ENCODE peak calls at places on chromosomes 11 and 22, in seven cellular contexts. L is endothelial cell of umbilical vein, W is small intestine, F is lung, S is GM23248, M is AG09309, A is mammary epithelial cell. E is an unnamed sample.

GRCh38 chr11:9700105-9700801 is 36.4 kb downstream of the SWAP70 start:
- DNase-seq in L (peak), W (no peak), F (no peak), S (no peak), M (no peak), A (no peak), E (no peak)

GRCh38 chr11:95445746-95446333 is 214.8 kb upstream of the SESN3 start:
- DNase-seq in L (no peak), W (no peak), F (no peak), S (no peak), M (no peak), A (no peak), E (no peak)

GRCh38 chr11:46352063-46352841 is 5.0 kb downstream of the DGKZ start:
- DNase-seq in L (peak), W (peak), F (no peak), S (peak), M (no peak), A (peak), E (peak)

GRCh38 chr11:115939726-115940421 is 435.7 kb upstream of the CADM1 start:
- DNase-seq in L (no peak), W (peak), F (no peak), S (no peak), M (no peak), A (no peak), E (no peak)

GRCh38 chr11:116169776-116170175 is 603.0 kb downstream of the BUD13 start:
- DNase-seq in L (no peak), W (no peak), F (no peak), S (no peak), M (no peak), A (no peak), E (no peak)

GRCh38 chr11:65429724-65430405 is 7.3 kb downstream of the NEAT1 start:
- DNase-seq in L (peak), W (peak), F (peak), S (peak), M (peak), A (peak), E (peak)

GRCh38 chr11:7551571-7551970 is 37.8 kb downstream of the PPFIBP2 start:
- DNase-seq in L (no peak), W (no peak), F (no peak), S (peak), M (peak), A (peak), E (peak)

GRCh38 chr11:59040607-59041006 is 45.5 kb upstream of the GLYATL1B start:
- DNase-seq in L (no peak), W (no peak), F (no peak), S (no peak), M (no peak), A (no peak), E (no peak)

GRCh38 chr22:49765951-49766350 is 61.7 kb downstream of the BRD1 start:
- DNase-seq in L (no peak), W (no peak), F (no peak), S (no peak), M (no peak), A (no peak), E (no peak)

GRCh38 chr22:32721328-32722180 is 80.0 kb upstream of the TIMP3 start:
- DNase-seq in L (no peak), W (no peak), F (no peak), S (no peak), M (no peak), A (no peak), E (peak)

GRCh38 chr11:77231800-77232199 is 69.7 kb downstream of the GDPD4 start:
- DNase-seq in L (no peak), W (no peak), F (no peak), S (no peak), M (no peak), A (no peak), E (no peak)

GRCh38 chr22:31585161-31585859 is 76.7 kb downstream of the PISD start:
- DNase-seq in L (no peak), W (no peak), F (no peak), S (peak), M (peak), A (no peak), E (no peak)

GRCh38 chr11:68643576-68643975 is 40.8 kb upstream of the GAL start:
- DNase-seq in L (no peak), W (no peak), F (no peak), S (peak), M (no peak), A (no peak), E (peak)

GRCh38 chr22:24094966-24095365 is 83.9 kb downstream of the CABIN1 start:
- DNase-seq in L (no peak), W (no peak), F (no peak), S (no peak), M (no peak), A (no peak), E (no peak)

GRCh38 chr11:32420937-32421532 is 14.3 kb downstream of the WT1 start:
- DNase-seq in L (no peak), W (no peak), F (no peak), S (no peak), M (no peak), A (peak), E (no peak)

GRCh38 chr11:119065369-119065768 is 2.2 kb upstream of the VPS11 start:
- DNase-seq in L (peak), W (peak), F (no peak), S (peak), M (no peak), A (no peak), E (peak)

GRCh38 chr22:29587938-29588699 is 7.2 kb upstream of the NIPSNAP1 start:
- DNase-seq in L (peak), W (no peak), F (no peak), S (peak), M (peak), A (peak), E (peak)

GRCh38 chr11:62595124-62595523 is 3.8 kb upstream of the TUT1 start:
- DNase-seq in L (no peak), W (no peak), F (no peak), S (no peak), M (no peak), A (no peak), E (no peak)

GRCh38 chr11:64306876-64307622 is 1.7 kb downstream of the ESRRA start:
- DNase-seq in L (no peak), W (peak), F (peak), S (peak), M (no peak), A (no peak), E (no peak)

GRCh38 chr11:65357856-65358356 is 3.4 kb downstream of the TIGD3 start:
- DNase-seq in L (no peak), W (peak), F (no peak), S (peak), M (no peak), A (no peak), E (no peak)

GRCh38 chr11:94134651-94135512 is 6.2 kb downstream of the PANX1 start:
- DNase-seq in L (peak), W (peak), F (peak), S (peak), M (no peak), A (peak), E (peak)

GRCh38 chr22:19723165-19723989 is at the start of gene GP1BB:
- DNase-seq in L (peak), W (peak), F (no peak), S (no peak), M (no peak), A (no peak), E (peak)

GRCh38 chr22:46732513-46732912 is 5.5 kb downstream of the CERK start:
- DNase-seq in L (no peak), W (no peak), F (no peak), S (no peak), M (no peak), A (no peak), E (no peak)

GRCh38 chr22:46736705-46737104 is 1.3 kb downstream of the CERK start:
- DNase-seq in L (no peak), W (no peak), F (no peak), S (no peak), M (no peak), A (no peak), E (no peak)

GRCh38 chr22:46735747-46736608 is 2.1 kb downstream of the CERK start:
- DNase-seq in L (peak), W (no peak), F (no peak), S (peak), M (no peak), A (no peak), E (no peak)

GRCh38 chr22:46737105-46737975 is 712 bp downstream of the CERK start:
- DNase-seq in L (peak), W (no peak), F (no peak), S (peak), M (no peak), A (no peak), E (peak)

DNA sequence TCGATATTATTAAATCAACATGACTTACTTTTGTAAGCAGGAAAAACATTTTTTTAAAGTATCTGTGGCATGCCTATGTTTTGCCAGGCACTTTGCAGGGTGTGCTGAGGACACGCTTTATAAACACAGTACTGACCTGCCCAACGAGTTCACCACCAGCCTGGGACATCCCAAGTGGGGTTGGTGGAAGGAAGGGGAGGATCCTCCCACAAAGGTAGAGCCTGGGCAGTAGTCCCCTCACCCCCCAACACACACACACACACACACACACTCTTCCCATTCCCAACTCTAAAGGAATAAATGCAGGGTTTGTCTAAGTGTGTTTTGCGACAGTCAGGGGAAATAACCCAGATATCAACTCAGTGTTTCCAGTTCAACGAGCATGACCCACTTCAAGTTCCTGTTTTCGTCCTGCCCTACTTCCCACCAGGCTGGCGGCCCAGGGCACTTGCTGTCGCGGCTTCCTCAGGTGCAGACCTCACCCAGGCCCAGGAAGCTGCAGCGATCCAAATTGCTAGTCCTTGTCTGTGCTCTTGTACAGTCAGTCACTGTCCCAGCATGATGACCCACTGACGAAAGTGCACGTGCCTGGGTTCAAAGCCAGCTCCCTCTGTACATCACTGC is 3.1 kb downstream of the CERK start:
- DNase-seq in L (peak), W (no peak), F (peak), S (no peak), M (no peak), A (no peak), E (no peak)
- H3K4me3 ChIP-seq in L (no peak), W (peak), F (no peak), S (no peak), M (no peak), A (no peak), E (no peak)

DNA sequence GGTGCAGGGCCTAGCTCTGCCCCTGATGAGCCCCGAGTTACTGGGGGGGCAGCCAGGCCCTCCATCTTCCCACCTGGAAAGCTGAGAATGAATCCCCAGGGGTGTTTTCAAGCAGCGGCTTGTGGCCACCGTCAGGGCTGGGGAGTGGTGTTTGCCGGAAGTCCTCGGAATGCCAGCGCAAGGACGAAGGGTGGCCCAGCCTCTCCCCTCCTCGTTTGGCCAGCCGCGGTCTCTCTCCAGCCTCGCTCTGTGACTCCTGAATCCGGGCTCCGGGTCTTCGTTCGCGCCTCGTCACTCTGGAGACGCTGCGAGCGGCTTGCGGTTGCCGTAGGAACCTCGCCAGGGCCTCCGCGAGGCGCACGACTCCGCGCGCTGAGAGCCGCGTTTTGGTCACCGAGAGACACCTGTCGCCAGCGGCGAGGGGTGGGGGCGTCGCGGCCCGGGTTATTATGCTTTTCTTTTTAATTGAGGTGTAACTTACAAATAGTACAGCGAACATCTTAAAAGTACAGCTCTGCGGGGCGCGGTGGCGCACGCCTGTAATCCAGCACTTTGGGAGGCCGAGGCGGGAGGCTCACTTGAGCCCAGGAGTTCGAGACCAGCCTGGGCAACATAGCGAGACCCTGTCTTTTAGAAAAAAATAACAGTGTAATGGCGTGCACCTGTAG is 6.3 kb upstream of the KDELR3 start:
- DNase-seq in L (peak), W (peak), F (peak), S (peak), M (no peak), A (peak), E (peak)
- H3K4me3 ChIP-seq in L (no peak), W (no peak), F (no peak), S (peak), M (no peak), A (no peak), E (no peak)

GRCh38 chr11:3055881-3056280 is 1.3 kb downstream of the CARS1 start:
- DNase-seq in L (no peak), W (peak), F (no peak), S (no peak), M (no peak), A (no peak), E (no peak)

GRCh38 chr11:3052567-3052966 is 4.7 kb downstream of the CARS1 start:
- DNase-seq in L (no peak), W (peak), F (no peak), S (no peak), M (no peak), A (no peak), E (no peak)

GRCh38 chr11:3058753-3059664 is 1.8 kb upstream of the CARS1 start:
- DNase-seq in L (peak), W (no peak), F (no peak), S (peak), M (peak), A (peak), E (peak)

GRCh38 chr11:3057069-3057963 is at the start of gene CARS1:
- DNase-seq in L (peak), W (peak), F (peak), S (peak), M (peak), A (peak), E (peak)

GRCh38 chr11:3056296-3057068 is 741 bp downstream of the CARS1 start:
- DNase-seq in L (peak), W (peak), F (peak), S (peak), M (no peak), A (peak), E (no peak)
- H3K4me3 ChIP-seq in L (peak), W (peak), F (peak), S (peak), M (peak), A (peak), E (peak)

GRCh38 chr11:117281159-117281558 is 10.0 kb upstream of the BACE1-AS start:
- DNase-seq in L (peak), W (no peak), F (no peak), S (peak), M (peak), A (peak), E (peak)

GRCh38 chr11:117282956-117283355 is 8.2 kb upstream of the BACE1-AS start:
- DNase-seq in L (no peak), W (no peak), F (no peak), S (no peak), M (no peak), A (no peak), E (no peak)

GRCh38 chr11:117281869-117282268 is 9.3 kb upstream of the BACE1-AS start:
- DNase-seq in L (no peak), W (no peak), F (no peak), S (no peak), M (no peak), A (no peak), E (no peak)

GRCh38 chr11:117284053-117284452 is 7.1 kb upstream of the BACE1-AS start:
- DNase-seq in L (no peak), W (no peak), F (no peak), S (no peak), M (no peak), A (no peak), E (no peak)

GRCh38 chr11:117279711-117280376 is 11.3 kb upstream of the BACE1-AS start:
- DNase-seq in L (no peak), W (peak), F (no peak), S (no peak), M (no peak), A (no peak), E (no peak)
- H3K4me3 ChIP-seq in L (no peak), W (no peak), F (no peak), S (no peak), M (no peak), A (no peak), E (no peak)

DNA sequence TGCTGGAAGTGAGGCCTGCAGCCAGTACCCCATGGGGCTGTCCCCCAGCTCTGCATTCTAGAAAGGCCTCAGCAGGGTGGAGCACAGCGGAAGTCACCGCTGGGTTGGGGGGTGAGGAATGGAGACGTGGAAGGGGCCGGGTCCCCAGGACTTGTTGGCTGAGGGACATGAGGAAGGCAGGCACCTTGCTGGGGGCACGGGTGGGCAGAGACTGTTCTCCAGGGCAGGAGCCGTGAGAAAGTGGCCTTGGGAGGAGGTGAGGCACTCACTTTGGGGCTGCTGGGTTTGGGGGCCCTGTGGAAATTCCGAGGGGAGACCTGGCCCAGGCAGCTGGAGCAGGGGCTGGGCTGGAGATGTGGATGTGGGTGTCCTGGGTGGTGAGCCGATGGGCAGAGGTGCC is 5.0 kb downstream of the TNNI2 start:
- DNase-seq in L (no peak), W (no peak), F (no peak), S (no peak), M (no peak), A (no peak), E (no peak)
- H3K4me3 ChIP-seq in L (no peak), W (no peak), F (no peak), S (no peak), M (no peak), A (no peak), E (peak)